ENCODE peak calls at places on chromosomes 13 and 19, in four cellular contexts. Q is DND-41, L is PC-3, I is fibroblast of lung. X is an unnamed sample.
A peak's percentile ranks its signal among the peaks of the same experiment; 100 is the strongest.

GRCh38 chr13:112325941-112326645 is 50.1 kb upstream of the SPACA7 start:
- DNase-seq in Q (no peak), L (no peak), I (no peak), X (no peak)

GRCh38 chr13:98509271-98510155 is 67.4 kb downstream of the STK24 start:
- DNase-seq in Q (no peak), L (peak; percentile 74), I (peak; percentile 89), X (peak; percentile 91)

GRCh38 chr13:97091202-97091601 is 96.9 kb upstream of the OXGR1 start:
- DNase-seq in Q (no peak), L (no peak), I (no peak), X (no peak)

GRCh38 chr13:30192320-30193093 is 114.8 kb downstream of the KATNAL1 start:
- DNase-seq in Q (no peak), L (no peak), I (no peak), X (no peak)

GRCh38 chr13:62997038-62997619 is 1581.5 kb upstream of the PCDH20 start:
- DNase-seq in Q (peak; percentile 90), L (no peak), I (no peak), X (no peak)

GRCh38 chr19:31103228-31103627 is 246.0 kb downstream of the TSHZ3 start:
- DNase-seq in Q (no peak), L (no peak), I (no peak), X (no peak)

GRCh38 chr19:23440791-23441190 is 45.5 kb upstream of the ZNF91 start:
- DNase-seq in Q (peak; percentile 20), L (no peak), I (no peak), X (no peak)

GRCh38 chr19:52943884-52944643 is 18.6 kb downstream of the ZNF816 start:
- DNase-seq in Q (no peak), L (peak; percentile 50), I (no peak), X (no peak)

GRCh38 chr13:103542648-103543047 is 476.4 kb upstream of the SLC10A2 start:
- DNase-seq in Q (no peak), L (no peak), I (no peak), X (no peak)

DNA sequence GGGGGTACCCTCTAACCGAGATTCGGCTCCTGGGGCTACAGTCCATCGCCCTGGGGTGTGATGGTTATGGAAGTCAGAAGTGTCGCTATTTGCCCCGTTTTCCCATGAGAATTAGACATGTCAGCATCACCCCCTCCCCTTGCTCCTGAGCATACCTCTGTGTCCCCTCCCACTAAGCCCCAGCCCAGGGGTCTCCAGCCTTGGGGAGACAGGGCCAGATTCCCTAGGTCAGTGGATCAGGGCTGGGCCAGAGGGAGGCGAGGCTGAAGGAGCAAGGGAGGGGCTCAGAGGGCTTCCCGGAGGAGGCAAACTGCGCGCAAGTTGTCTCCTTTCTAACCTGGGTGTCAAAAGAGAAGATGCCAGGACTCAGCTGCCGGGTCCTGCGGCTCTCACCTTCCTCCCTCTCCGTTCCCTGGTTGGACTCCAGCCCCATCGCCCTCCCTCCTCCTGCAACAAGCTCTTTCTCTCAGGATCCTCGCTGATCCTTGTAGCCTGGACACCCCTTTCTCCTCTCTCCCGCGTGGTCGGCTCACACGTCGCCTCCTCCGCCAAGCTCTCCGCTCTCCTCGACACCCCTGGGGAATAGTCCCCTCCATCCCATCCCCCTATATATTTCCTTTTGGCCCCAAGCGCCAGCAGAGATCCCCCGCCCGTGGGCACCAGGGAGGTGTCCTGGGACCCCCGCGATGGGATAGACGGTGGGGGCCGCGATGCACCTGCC is 459 bp upstream of the TMEM59L start:
- DNase-seq in Q (no peak), L (no peak), I (no peak), X (no peak)
- TF ChIP-seq EZH2 in Q (no peak), L (peak; percentile 79), I (peak; percentile 99), X (peak; percentile 78)

GRCh38 chr13:81929988-81930387 is 1589.1 kb upstream of the SPRY2 start:
- DNase-seq in Q (no peak), L (peak; percentile 42), I (peak; percentile 6), X (no peak)
- TF ChIP-seq CTCF in Q (peak; percentile 38), L (peak; percentile 61), I (no peak), X (peak; percentile 48)

GRCh38 chr19:10420444-10421239 is at the start of gene PDE4A:
- DNase-seq in Q (peak; percentile 73), L (peak; percentile 33), I (peak; percentile 50), X (no peak)
- TF ChIP-seq EZH2 in Q (no peak), L (peak; percentile 87), I (peak; percentile 84), X (peak; percentile 96)

GRCh38 chr19:45862271-45862563 is 730 bp downstream of the SYMPK start:
- DNase-seq in Q (no peak), L (peak; percentile 6), I (no peak), X (no peak)
- TF ChIP-seq CTCF in Q (peak; percentile 3), L (no peak), I (no peak), X (no peak)

DNA sequence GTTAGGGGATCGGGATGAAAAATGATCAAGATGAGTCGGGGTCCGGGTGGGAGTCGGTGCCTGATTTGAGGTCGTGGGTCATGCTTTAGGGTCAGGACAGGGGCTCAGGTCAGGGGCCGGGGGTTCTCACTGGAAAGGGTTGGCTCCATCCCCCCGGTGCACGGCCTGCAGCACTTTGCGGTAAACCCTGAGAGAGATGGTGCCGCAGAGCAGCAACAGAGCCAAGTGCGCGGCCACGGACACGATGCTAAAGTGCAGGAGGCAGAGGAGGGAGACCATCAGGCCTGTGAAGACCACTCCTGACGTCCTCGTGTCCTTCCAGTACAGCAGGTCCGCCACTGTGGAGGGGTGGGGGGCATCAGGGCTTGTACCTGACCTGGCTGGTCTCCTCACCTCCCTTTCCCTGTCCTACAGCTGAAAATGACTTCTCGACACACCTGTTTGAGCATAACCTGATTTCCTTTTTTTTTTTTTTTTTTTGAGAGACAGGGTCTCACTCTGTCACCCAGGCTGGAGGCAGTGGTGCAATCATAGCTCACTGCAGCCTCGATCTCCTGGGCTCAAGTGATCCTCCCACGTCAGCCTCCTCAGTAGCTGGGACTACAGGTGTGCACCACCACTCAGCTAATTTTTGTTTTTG is 7.5 kb downstream of the RTN2 start:
- DNase-seq in Q (no peak), L (no peak), I (no peak), X (no peak)
- TF ChIP-seq EZH2 in Q (no peak), L (no peak), I (no peak), X (no peak)

GRCh38 chr19:3852614-3853254 is 16.1 kb downstream of the ZFR2 start:
- DNase-seq in Q (peak; percentile 14), L (peak; percentile 88), I (peak; percentile 86), X (peak; percentile 85)
- TF ChIP-seq CTCF in Q (peak; percentile 43), L (peak; percentile 65), I (peak; percentile 9), X (peak; percentile 69)